ENCODE peak calls at places on chromosomes 2 and 18, in five cellular contexts. J is pancreas, N is upper lobe of right lung, M is ovary, H is heart right ventricle. Q is an unnamed sample. For H3K4me1, the result is how much of the 10 kb centered on the place peaks cover.

GRCh38 chr2:151410485-151410833 is 757 bp downstream of the RIF1 start:
- DNase-seq in J (no peak), N (no peak), M (no peak), H (no peak), Q (no peak)

GRCh38 chr2:201111096-201111495 is 4.9 kb upstream of the CFLAR start:
- DNase-seq in J (no peak), N (no peak), M (no peak), H (no peak), Q (no peak)

GRCh38 chr2:43576983-43577892 is 18.6 kb downstream of the THADA start:
- DNase-seq in J (no peak), N (no peak), M (peak), H (no peak), Q (no peak)

GRCh38 chr18:44564922-44565321 is 115.8 kb upstream of the SETBP1 start:
- DNase-seq in J (no peak), N (no peak), M (no peak), H (no peak), Q (no peak)

GRCh38 chr2:215435809-215436704 is at the start of gene FN1:
- DNase-seq in J (peak), N (peak), M (peak), H (peak), Q (peak)

GRCh38 chr2:232085826-232086425 is 124.4 kb downstream of the DIS3L2 start:
- DNase-seq in J (no peak), N (no peak), M (no peak), H (no peak), Q (no peak)

GRCh38 chr2:199850250-199850717 is 708 bp downstream of the FTCDNL1 start:
- DNase-seq in J (no peak), N (no peak), M (no peak), H (no peak), Q (no peak)

GRCh38 chr2:217108086-217108485 is 248.2 kb upstream of the TNP1 start:
- DNase-seq in J (no peak), N (no peak), M (no peak), H (no peak), Q (no peak)

GRCh38 chr2:54516842-54517241 is 60.7 kb downstream of the SPTBN1 start:
- DNase-seq in J (no peak), N (no peak), M (no peak), H (no peak), Q (no peak)

GRCh38 chr2:106270471-106270891 is 76.4 kb upstream of the UXS1 start:
- DNase-seq in J (no peak), N (no peak), M (no peak), H (no peak), Q (no peak)

GRCh38 chr18:22591231-22591630 is 173.5 kb upstream of the CTAGE1 start:
- DNase-seq in J (no peak), N (no peak), M (no peak), H (no peak), Q (no peak)

GRCh38 chr2:199784512-199784911 is 66.5 kb downstream of the FTCDNL1 start:
- DNase-seq in J (no peak), N (no peak), M (no peak), H (no peak), Q (no peak)

GRCh38 chr2:186570587-186570986 is 19.3 kb upstream of the ITGAV start:
- DNase-seq in J (no peak), N (no peak), M (no peak), H (no peak), Q (peak)

GRCh38 chr2:133568172-133568571 is at the start of gene NCKAP5:
- DNase-seq in J (no peak), N (no peak), M (no peak), H (peak), Q (no peak)

GRCh38 chr18:8766576-8767253 is 61.4 kb downstream of the MTCL1 start:
- DNase-seq in J (no peak), N (no peak), M (no peak), H (no peak), Q (no peak)

GRCh38 chr2:222750533-222750932 is 79.1 kb downstream of the MOGAT1 start:
- DNase-seq in J (no peak), N (no peak), M (no peak), H (no peak), Q (no peak)

GRCh38 chr2:172375247-172375646 is 52.1 kb upstream of the ITGA6 start:
- DNase-seq in J (no peak), N (no peak), M (no peak), H (no peak), Q (no peak)

GRCh38 chr2:232999354-232999753 is 13.7 kb downstream of the NGEF start:
- DNase-seq in J (peak), N (peak), M (no peak), H (no peak), Q (no peak)

GRCh38 chr2:225889452-225889851 is 489.9 kb downstream of the NYAP2 start:
- DNase-seq in J (no peak), N (no peak), M (no peak), H (no peak), Q (no peak)

GRCh38 chr2:137986268-137986667 is 22.0 kb downstream of the HNMT start:
- DNase-seq in J (no peak), N (no peak), M (no peak), H (no peak), Q (no peak)

GRCh38 chr2:226079186-226079585 is 679.7 kb downstream of the NYAP2 start:
- DNase-seq in J (no peak), N (no peak), M (no peak), H (no peak), Q (no peak)

GRCh38 chr18:55586841-55587240 is 1.2 kb downstream of the TCF4 start:
- DNase-seq in J (no peak), N (no peak), M (no peak), H (no peak), Q (no peak)

GRCh38 chr2:234422242-234422641 is 74.6 kb downstream of the ARL4C start:
- DNase-seq in J (no peak), N (no peak), M (no peak), H (no peak), Q (no peak)

GRCh38 chr2:32464441-32464840 is 107.6 kb downstream of the BIRC6 start:
- DNase-seq in J (no peak), N (no peak), M (no peak), H (no peak), Q (no peak)

GRCh38 chr2:203061346-203061745 is 46.7 kb downstream of the NBEAL1 start:
- DNase-seq in J (no peak), N (no peak), M (no peak), H (no peak), Q (no peak)

GRCh38 chr2:61247204-61247812 is 85.3 kb downstream of the C2orf74 start:
- DNase-seq in J (no peak), N (no peak), M (no peak), H (no peak), Q (no peak)

GRCh38 chr18:58286793-58287625 is 243.0 kb downstream of the NEDD4L start:
- DNase-seq in J (no peak), N (no peak), M (no peak), H (no peak), Q (no peak)

GRCh38 chr2:237870126-237870525 is 10.7 kb downstream of the RAMP1 start:
- DNase-seq in J (no peak), N (peak), M (no peak), H (no peak), Q (no peak)

GRCh38 chr2:153787612-153788011 is 84.1 kb upstream of the GALNT13 start:
- DNase-seq in J (no peak), N (no peak), M (no peak), H (no peak), Q (no peak)

GRCh38 chr2:54965425-54965824 is 84.8 kb downstream of the RTN4 start:
- DNase-seq in J (no peak), N (no peak), M (no peak), H (no peak), Q (no peak)

GRCh38 chr2:10212827-10213226 is 89.9 kb upstream of the HPCAL1 start:
- DNase-seq in J (no peak), N (no peak), M (no peak), H (no peak), Q (no peak)

GRCh38 chr2:231457101-231457500 is 7.2 kb downstream of the NCL start:
- DNase-seq in J (no peak), N (no peak), M (no peak), H (no peak), Q (no peak)

GRCh38 chr2:152466925-152467676 is 132.1 kb downstream of the FMNL2 start:
- DNase-seq in J (no peak), N (no peak), M (no peak), H (no peak), Q (no peak)

GRCh38 chr2:239954166-239955085 is 70.7 kb downstream of the NDUFA10 start:
- DNase-seq in J (peak), N (no peak), M (peak), H (no peak), Q (peak)
- H3K27ac ChIP-seq in J (no peak), N (no peak), M (peak), H (peak), Q (no peak)

DNA sequence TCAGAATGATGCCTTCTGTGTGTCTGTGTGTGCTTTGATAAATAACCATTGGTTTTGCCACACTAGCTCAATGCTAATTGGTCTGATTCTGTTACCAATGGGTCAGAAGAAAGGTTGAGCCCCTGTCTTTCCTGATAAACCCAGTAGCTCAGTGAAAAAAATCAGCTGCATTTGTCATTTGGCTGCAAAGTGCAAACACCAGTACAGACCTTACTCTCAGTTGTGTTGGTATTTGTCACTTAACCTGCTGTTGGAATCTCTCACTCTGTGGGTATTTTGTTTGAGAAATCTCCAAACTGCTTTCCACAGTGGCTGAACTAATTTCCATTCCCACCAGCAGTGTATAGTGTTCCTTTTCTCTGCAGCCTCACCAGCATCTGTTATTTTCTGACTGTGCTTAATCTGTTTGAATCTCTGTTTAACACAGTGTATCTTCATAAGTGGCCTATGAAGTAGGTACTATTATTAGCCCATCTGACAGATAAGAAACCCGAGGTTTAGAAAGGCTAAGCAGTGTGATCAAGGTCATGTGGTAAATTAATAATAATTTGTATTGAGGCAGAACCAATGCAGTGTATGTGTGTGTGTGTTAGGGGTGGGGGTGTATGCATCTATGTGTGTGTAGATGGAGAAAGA is 26.7 kb downstream of the LIMS1 start:
- DNase-seq in J (no peak), N (no peak), M (no peak), H (no peak), Q (no peak)
- H3K4me1 ChIP-seq in J (under half), N (under half), M (under half), H (half or more), Q (under half)

GRCh38 chr18:6759579-6759978 is 30.1 kb downstream of the ARHGAP28 start:
- DNase-seq in J (no peak), N (no peak), M (no peak), H (no peak), Q (no peak)
- H3K27ac ChIP-seq in J (no peak), N (no peak), M (no peak), H (no peak), Q (no peak)

GRCh38 chr2:96203130-96204028 is 5.2 kb downstream of the STARD7 start:
- DNase-seq in J (no peak), N (no peak), M (no peak), H (no peak), Q (no peak)

GRCh38 chr2:96207073-96207777 is 1.4 kb downstream of the STARD7 start:
- DNase-seq in J (no peak), N (no peak), M (no peak), H (no peak), Q (no peak)

GRCh38 chr2:96205238-96205637 is 3.4 kb downstream of the STARD7 start:
- DNase-seq in J (no peak), N (no peak), M (no peak), H (no peak), Q (no peak)

GRCh38 chr2:96205888-96206287 is 2.7 kb downstream of the STARD7 start:
- DNase-seq in J (no peak), N (no peak), M (no peak), H (no peak), Q (no peak)

GRCh38 chr2:96204836-96205235 is 3.8 kb downstream of the STARD7 start:
- DNase-seq in J (no peak), N (no peak), M (no peak), H (no peak), Q (no peak)
- H3K4me1 ChIP-seq in J (half or more), N (half or more), M (under half), H (half or more), Q (under half)

DNA sequence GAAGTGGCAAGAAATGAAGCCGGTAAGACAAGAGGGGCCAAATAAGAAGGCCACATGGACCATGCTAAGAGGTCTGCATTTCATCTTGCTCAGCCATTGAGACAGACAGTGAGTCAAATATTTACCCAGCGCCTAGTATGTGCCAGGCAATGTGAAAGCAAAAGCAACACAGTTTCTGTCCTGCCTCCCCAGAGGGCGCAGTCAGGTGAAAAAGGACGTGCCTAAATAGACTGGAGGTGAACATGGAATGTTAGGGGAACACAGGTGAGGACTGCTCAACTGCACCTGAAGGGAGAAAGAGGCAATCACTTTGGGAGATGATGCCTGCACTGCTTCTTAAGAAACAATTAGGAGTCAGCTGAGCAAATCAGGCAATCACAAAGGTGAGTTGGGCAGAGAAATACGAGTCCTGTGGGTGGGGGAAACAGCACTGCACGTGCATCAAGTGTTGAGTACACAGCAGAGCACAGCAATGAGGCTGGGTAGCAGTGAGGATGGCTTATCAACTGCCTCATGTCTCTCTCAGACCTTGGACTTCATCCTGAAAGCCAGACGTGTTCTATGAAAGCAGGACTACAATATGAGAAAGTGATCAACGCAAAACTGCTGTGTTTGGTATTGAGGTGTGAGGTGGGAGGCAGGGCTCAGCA is 218.3 kb upstream of the SMAD7 start:
- DNase-seq in J (no peak), N (no peak), M (no peak), H (no peak), Q (no peak)
- H3K27ac ChIP-seq in J (peak), N (no peak), M (peak), H (no peak), Q (no peak)

GRCh38 chr2:84986018-84986417 is 15.1 kb downstream of the KCMF1 start:
- DNase-seq in J (no peak), N (no peak), M (no peak), H (no peak), Q (no peak)

GRCh38 chr2:84991404-84992151 is 20.6 kb downstream of the KCMF1 start:
- DNase-seq in J (no peak), N (no peak), M (no peak), H (no peak), Q (no peak)

DNA sequence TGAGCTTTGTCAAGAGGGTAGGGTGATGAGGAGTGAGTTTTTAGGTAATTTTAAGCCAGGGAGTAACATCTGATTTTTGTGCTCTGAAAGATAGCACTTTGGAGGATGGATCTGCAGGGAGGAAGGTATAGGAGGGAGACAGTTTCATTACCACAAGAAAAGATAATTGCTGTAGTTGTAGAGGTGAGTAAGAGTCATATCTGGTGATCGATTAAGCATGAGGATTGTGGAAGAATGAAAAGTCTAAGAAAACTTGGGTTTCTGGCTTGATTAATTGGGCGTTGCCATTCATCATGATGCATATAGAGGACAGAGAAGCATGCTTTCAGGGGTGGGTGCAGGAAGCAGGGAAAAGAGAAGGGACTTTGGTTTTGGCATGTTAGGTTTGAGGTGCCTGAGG is 18.5 kb downstream of the KCMF1 start:
- DNase-seq in J (no peak), N (no peak), M (no peak), H (no peak), Q (no peak)
- H3K4me1 ChIP-seq in J (under half), N (under half), M (under half), H (half or more), Q (under half)